ENCODE peak calls at places on chromosomes 1 and 21, in five cellular contexts. I is right cardiac atrium; O is CD4-positive, alpha-beta memory T cell; D is fibroblast of lung; L is ovary. P is an unnamed sample. For H3K27me3, the result is how much of the 10 kb centered on the place peaks cover.

GRCh38 chr21:39911286-39911685 is 44.0 kb downstream of the PCP4 start:
- DNase-seq in L (no peak), I (no peak), O (no peak), D (no peak), P (no peak)

GRCh38 chr1:74467786-74468377 is 44.5 kb downstream of the LRRC53 start:
- DNase-seq in L (no peak), O (no peak), I (no peak), D (peak), P (no peak)

GRCh38 chr1:70714149-70714548 is 303.1 kb downstream of the CTH start:
- DNase-seq in D (no peak), L (no peak), O (no peak), I (no peak), P (no peak)

GRCh38 chr1:233294991-233295774 is at the start of gene PCNX2:
- DNase-seq in D (peak), L (peak), O (peak), I (no peak), P (peak)

GRCh38 chr1:18693256-18694098 is 62.8 kb downstream of the PAX7 start:
- DNase-seq in L (no peak), I (no peak), O (no peak), D (no peak), P (no peak)

GRCh38 chr1:201500670-201501120 is 6.2 kb downstream of the CSRP1 start:
- DNase-seq in L (no peak), O (no peak), D (peak), I (peak), P (peak)

GRCh38 chr1:86151427-86151826 is 5.1 kb downstream of the COL24A1 start:
- DNase-seq in O (no peak), D (peak), I (no peak), L (no peak), P (no peak)

GRCh38 chr21:41768371-41769042 is 1.7 kb upstream of the RIPK4 start:
- DNase-seq in I (no peak), L (no peak), O (peak), D (peak), P (peak)

GRCh38 chr1:212457740-212458338 is 25.1 kb downstream of the NENF start:
- DNase-seq in I (no peak), O (peak), D (peak), L (no peak), P (peak)

DNA sequence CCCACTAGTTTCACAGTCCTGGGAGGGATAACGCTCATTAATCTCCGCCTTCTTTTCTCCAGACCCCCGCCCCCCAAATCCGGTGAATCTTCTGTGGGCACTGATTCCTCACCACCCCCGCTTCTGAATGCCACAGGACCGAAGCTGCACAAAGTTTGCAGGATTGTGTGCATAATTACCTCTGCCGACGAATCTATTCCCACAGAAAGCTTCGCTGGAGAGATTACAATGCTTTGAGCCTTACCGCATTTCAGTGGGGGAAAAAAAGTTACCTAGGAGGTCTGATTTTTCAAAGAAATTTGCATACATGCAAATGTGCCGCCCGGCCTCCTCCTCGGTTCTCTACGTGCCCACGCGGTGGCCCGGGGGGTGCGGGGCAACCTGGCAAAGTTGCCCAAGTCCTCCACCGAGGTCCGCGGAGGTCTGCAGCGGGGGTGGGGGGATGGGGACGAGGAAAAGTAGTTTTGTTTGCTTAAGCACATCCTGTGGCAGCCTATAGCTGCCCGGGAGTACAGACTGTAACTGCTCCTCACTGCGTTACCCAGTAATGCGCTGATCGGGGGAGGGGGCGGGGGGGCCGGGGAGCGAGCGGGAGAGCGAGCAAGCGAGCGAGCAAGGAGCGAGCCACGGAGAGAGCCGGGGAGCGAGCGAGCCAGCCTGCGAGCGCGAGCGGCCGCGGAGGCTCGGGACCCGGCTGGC is 575 bp upstream of the NFIA start:
- DNase-seq in O (peak), L (peak), I (peak), D (peak), P (peak)
- H3K27ac ChIP-seq in O (no peak), L (peak), I (peak), D (peak), P (peak)

GRCh38 chr1:9653783-9654517 is 2.4 kb downstream of the PIK3CD start:
- DNase-seq in I (no peak), D (no peak), L (no peak), O (peak), P (no peak)
- H3K27me3 ChIP-seq in I (under half), D (under half), L (under half), O (under half), P (under half)

DNA sequence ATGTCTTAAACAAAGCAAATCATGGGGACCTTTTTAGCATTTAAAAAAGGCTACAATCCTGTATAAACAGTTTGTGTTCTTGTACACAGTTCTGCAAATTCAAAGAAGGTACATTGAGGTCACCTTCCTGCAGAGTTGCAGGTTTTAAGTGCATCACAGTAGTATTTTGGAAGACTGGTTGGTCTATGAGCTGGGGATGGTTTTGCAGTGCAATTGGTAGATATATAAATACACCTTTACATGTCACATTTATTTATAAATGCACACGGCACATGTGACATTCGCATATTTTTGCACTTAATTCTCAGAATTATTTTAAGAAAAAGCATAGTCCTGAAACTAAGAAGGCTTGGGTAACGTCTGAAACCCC is 599 bp upstream of the ITPKB start:
- DNase-seq in O (no peak), L (no peak), I (no peak), D (no peak), P (no peak)
- H3K4me3 ChIP-seq in O (no peak), L (peak), I (peak), D (no peak), P (peak)

GRCh38 chr1:54543729-54544496 is 4.1 kb upstream of the ACOT11 start:
- DNase-seq in I (no peak), D (peak), O (no peak), L (no peak), P (no peak)
- H3K27ac ChIP-seq in I (no peak), D (peak), O (no peak), L (no peak), P (no peak)

GRCh38 chr1:30034627-30035521 is 688.5 kb downstream of the MATN1 start:
- DNase-seq in I (no peak), L (no peak), O (no peak), D (peak), P (no peak)
- H3K27me3 ChIP-seq in I (under half), L (under half), O (under half), D (under half), P (under half)

DNA sequence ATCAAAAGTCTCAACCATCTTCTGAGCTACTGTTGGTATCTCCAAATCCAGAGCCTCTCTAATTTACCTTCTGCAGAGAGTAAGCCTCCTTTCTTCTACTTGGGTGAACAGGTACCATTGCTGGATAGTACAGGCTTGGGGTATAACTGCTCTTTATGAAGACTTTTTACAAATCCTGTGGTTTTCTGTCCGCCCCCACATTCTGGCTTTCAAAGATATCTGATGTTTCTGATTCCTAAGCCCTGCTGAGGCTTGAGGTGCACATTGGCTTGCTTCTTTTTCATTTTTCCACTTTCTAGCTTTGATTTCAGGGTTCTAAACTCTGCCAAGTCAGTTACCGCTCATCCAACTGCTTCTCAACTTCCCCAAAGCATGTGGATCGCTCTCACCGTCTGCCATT is 37.1 kb downstream of the TENT5C start:
- DNase-seq in I (no peak), O (no peak), D (peak), L (no peak), P (no peak)
- H3K4me3 ChIP-seq in I (no peak), O (no peak), D (no peak), L (no peak), P (no peak)

GRCh38 chr1:223726380-223727001 is 14.2 kb downstream of the CAPN2 start:
- DNase-seq in O (peak), D (peak), L (peak), I (peak), P (peak)

GRCh38 chr1:223723351-223723904 is 11.1 kb downstream of the CAPN2 start:
- DNase-seq in O (no peak), I (no peak), L (no peak), D (no peak), P (no peak)

GRCh38 chr1:223721658-223722606 is 9.6 kb downstream of the CAPN2 start:
- DNase-seq in D (no peak), L (no peak), I (no peak), O (no peak), P (no peak)

GRCh38 chr1:223725578-223725977 is 13.2 kb downstream of the CAPN2 start:
- DNase-seq in O (no peak), L (no peak), I (no peak), D (no peak), P (no peak)

GRCh38 chr1:223724376-223724775 is 12.0 kb downstream of the CAPN2 start:
- DNase-seq in D (peak), I (no peak), O (no peak), L (no peak), P (no peak)
- H3K27ac ChIP-seq in D (peak), I (no peak), O (no peak), L (no peak), P (no peak)

GRCh38 chr1:110133436-110133835 is 16.9 kb upstream of the SLC6A17 start:
- DNase-seq in O (no peak), I (no peak), L (no peak), D (peak), P (no peak)

GRCh38 chr1:110138956-110139355 is 11.3 kb upstream of the SLC6A17 start:
- DNase-seq in I (no peak), O (no peak), D (no peak), L (no peak), P (no peak)

GRCh38 chr1:110134050-110134595 is 16.2 kb upstream of the SLC6A17 start:
- DNase-seq in D (no peak), L (no peak), I (no peak), O (no peak), P (no peak)

GRCh38 chr1:110135268-110136065 is 14.8 kb upstream of the SLC6A17 start:
- DNase-seq in L (no peak), I (no peak), D (no peak), O (no peak), P (no peak)

DNA sequence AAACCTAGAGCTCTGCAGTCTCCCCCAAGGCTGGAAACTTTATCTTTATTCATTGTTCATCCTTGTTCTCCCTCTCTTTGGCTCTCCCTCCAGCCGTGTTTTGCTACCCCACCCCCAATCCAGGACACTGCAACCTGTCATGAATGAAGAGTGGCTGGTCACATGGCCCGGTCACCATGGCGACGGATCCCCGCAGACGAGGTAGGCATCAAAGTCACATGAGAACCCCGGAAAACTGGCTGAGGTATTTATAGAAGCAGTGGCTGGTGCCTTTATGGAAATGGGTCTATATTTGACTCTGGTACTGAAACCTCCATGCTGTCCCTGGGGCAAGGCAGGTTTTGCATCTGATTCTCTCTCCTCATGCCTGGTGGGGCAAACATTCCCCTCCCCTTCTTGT is 13.4 kb upstream of the SLC6A17 start:
- DNase-seq in L (no peak), D (no peak), I (no peak), O (peak), P (no peak)
- H3K27me3 ChIP-seq in L (under half), D (under half), I (under half), O (under half), P (under half)

GRCh38 chr1:60959701-60960100 is 122.7 kb upstream of the NFIA start:
- DNase-seq in O (no peak), I (no peak), D (no peak), L (no peak), P (no peak)
- H3K4me3 ChIP-seq in O (no peak), I (no peak), D (no peak), L (no peak), P (no peak)